ENCODE peak calls at places on chromosomes 16 and 17, in five cellular contexts. One of them, this sample, is unnamed. For H3K9me3, the result is how much of the 10 kb centered on the place peaks cover.

GRCh38 chr16:25060920-25061319 is 45.8 kb upstream of the ARHGAP17 start:
- DNase-seq in astrocyte: no peak
- DNase-seq in endothelial cell of umbilical vein: no peak
- DNase-seq in body of pancreas: no peak
- DNase-seq in OCI-LY7: peak
- DNase-seq in this sample: no peak

GRCh38 chr16:84503751-84504395 is 586 bp downstream of the MEAK7 start:
- DNase-seq in OCI-LY7: no peak
- DNase-seq in astrocyte: peak
- DNase-seq in endothelial cell of umbilical vein: peak
- DNase-seq in body of pancreas: peak
- DNase-seq in this sample: peak

GRCh38 chr16:27123795-27124194 is 57.1 kb downstream of the C16orf82 start:
- DNase-seq in OCI-LY7: no peak
- DNase-seq in astrocyte: no peak
- DNase-seq in endothelial cell of umbilical vein: no peak
- DNase-seq in body of pancreas: no peak
- DNase-seq in this sample: peak

GRCh38 chr17:30550512-30551273 is 73.5 kb downstream of the GOSR1 start:
- DNase-seq in endothelial cell of umbilical vein: no peak
- DNase-seq in OCI-LY7: peak
- DNase-seq in astrocyte: peak
- DNase-seq in body of pancreas: no peak
- DNase-seq in this sample: peak

GRCh38 chr16:19236561-19236960 is 49.0 kb upstream of the CLEC19A start:
- DNase-seq in body of pancreas: no peak
- DNase-seq in OCI-LY7: no peak
- DNase-seq in astrocyte: no peak
- DNase-seq in endothelial cell of umbilical vein: no peak
- DNase-seq in this sample: no peak

GRCh38 chr17:72123964-72124791 is 3.4 kb downstream of the SOX9 start:
- DNase-seq in body of pancreas: peak
- DNase-seq in endothelial cell of umbilical vein: no peak
- DNase-seq in OCI-LY7: no peak
- DNase-seq in astrocyte: no peak
- DNase-seq in this sample: no peak

GRCh38 chr17:29930399-29931010 is 477 bp upstream of the SSH2 start:
- DNase-seq in body of pancreas: no peak
- DNase-seq in endothelial cell of umbilical vein: peak
- DNase-seq in OCI-LY7: no peak
- DNase-seq in astrocyte: peak
- DNase-seq in this sample: no peak

GRCh38 chr17:5628262-5628661 is 44.0 kb upstream of the NLRP1 start:
- DNase-seq in body of pancreas: no peak
- DNase-seq in endothelial cell of umbilical vein: no peak
- DNase-seq in astrocyte: no peak
- DNase-seq in OCI-LY7: no peak
- DNase-seq in this sample: no peak

GRCh38 chr16:19102187-19102872 is 11.4 kb upstream of the ITPRIPL2 start:
- DNase-seq in body of pancreas: no peak
- DNase-seq in endothelial cell of umbilical vein: no peak
- DNase-seq in OCI-LY7: no peak
- DNase-seq in astrocyte: no peak
- DNase-seq in this sample: peak

GRCh38 chr17:34474706-34475105 is 104.7 kb upstream of the TMEM132E start:
- DNase-seq in OCI-LY7: no peak
- DNase-seq in endothelial cell of umbilical vein: no peak
- DNase-seq in body of pancreas: no peak
- DNase-seq in astrocyte: no peak
- DNase-seq in this sample: no peak
- H3K4me3 ChIP-seq in OCI-LY7: no peak
- H3K4me3 ChIP-seq in endothelial cell of umbilical vein: no peak
- H3K4me3 ChIP-seq in body of pancreas: no peak
- H3K4me3 ChIP-seq in astrocyte: no peak
- H3K4me3 ChIP-seq in this sample: no peak

GRCh38 chr16:31893824-31894223 is 20.2 kb downstream of the ZNF267 start:
- DNase-seq in astrocyte: no peak
- DNase-seq in body of pancreas: no peak
- DNase-seq in OCI-LY7: no peak
- DNase-seq in endothelial cell of umbilical vein: no peak
- DNase-seq in this sample: no peak
- H3K9me3 ChIP-seq in astrocyte: under half
- H3K9me3 ChIP-seq in body of pancreas: under half
- H3K9me3 ChIP-seq in OCI-LY7: half or more
- H3K9me3 ChIP-seq in endothelial cell of umbilical vein: under half
- H3K9me3 ChIP-seq in this sample: half or more

DNA sequence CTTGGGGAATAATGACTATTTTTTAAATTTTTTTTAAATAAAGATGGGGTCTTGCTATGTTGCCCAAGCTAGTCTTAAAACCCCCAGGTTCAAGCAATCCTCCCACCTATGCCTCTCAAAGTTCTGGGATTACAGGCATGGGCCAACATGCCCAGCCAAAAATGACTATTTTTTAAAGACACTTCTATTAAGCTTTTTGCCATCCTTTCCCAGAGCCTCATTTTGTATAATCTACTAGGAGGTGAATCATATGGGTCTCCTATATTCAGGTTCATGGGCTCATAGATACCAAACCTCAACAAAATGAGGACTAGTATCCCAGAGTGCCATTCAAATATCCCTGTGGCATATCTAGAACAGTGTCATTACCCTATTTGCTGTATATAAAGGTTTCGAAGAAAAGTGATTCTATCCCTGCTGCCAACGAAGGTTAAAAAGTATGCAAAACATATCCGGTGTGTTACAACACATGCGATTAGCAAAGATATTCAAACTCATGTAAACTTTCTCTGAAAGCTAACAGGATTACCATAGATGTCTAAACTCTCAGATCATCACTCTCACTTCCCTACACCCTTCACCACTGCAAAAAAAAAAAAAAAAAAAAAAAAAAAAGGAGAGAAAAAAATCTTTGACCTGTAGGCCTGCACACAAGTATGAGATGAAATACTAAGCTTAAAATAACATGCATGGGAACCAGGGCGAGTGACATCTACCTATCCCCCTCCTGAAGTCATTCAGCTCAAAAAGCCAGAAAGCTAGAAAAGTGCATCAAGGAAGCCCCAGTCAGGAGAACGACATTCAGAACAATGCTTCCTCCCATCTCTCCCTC is 23.5 kb downstream of the XPO6 start:
- DNase-seq in astrocyte: no peak
- DNase-seq in endothelial cell of umbilical vein: no peak
- DNase-seq in body of pancreas: no peak
- DNase-seq in OCI-LY7: peak
- DNase-seq in this sample: no peak
- H3K4me3 ChIP-seq in astrocyte: no peak
- H3K4me3 ChIP-seq in endothelial cell of umbilical vein: no peak
- H3K4me3 ChIP-seq in body of pancreas: no peak
- H3K4me3 ChIP-seq in OCI-LY7: peak
- H3K4me3 ChIP-seq in this sample: no peak

GRCh38 chr16:15948532-15949209 is 745 bp upstream of the ABCC1 start:
- DNase-seq in endothelial cell of umbilical vein: no peak
- DNase-seq in astrocyte: no peak
- DNase-seq in OCI-LY7: peak
- DNase-seq in body of pancreas: peak
- DNase-seq in this sample: no peak
- H3K9me3 ChIP-seq in endothelial cell of umbilical vein: under half
- H3K9me3 ChIP-seq in astrocyte: under half
- H3K9me3 ChIP-seq in OCI-LY7: under half
- H3K9me3 ChIP-seq in body of pancreas: under half
- H3K9me3 ChIP-seq in this sample: under half

GRCh38 chr16:56329887-56330286 is 95.5 kb downstream of the AMFR start:
- DNase-seq in OCI-LY7: no peak
- DNase-seq in body of pancreas: no peak
- DNase-seq in endothelial cell of umbilical vein: no peak
- DNase-seq in astrocyte: no peak
- DNase-seq in this sample: no peak

GRCh38 chr16:56330476-56330875 is 94.9 kb downstream of the AMFR start:
- DNase-seq in OCI-LY7: no peak
- DNase-seq in astrocyte: no peak
- DNase-seq in endothelial cell of umbilical vein: no peak
- DNase-seq in body of pancreas: no peak
- DNase-seq in this sample: no peak

GRCh38 chr16:56331915-56332314 is 93.4 kb downstream of the AMFR start:
- DNase-seq in endothelial cell of umbilical vein: no peak
- DNase-seq in OCI-LY7: no peak
- DNase-seq in body of pancreas: no peak
- DNase-seq in astrocyte: no peak
- DNase-seq in this sample: no peak

GRCh38 chr16:56332464-56333079 is 92.8 kb downstream of the AMFR start:
- DNase-seq in OCI-LY7: no peak
- DNase-seq in astrocyte: peak
- DNase-seq in endothelial cell of umbilical vein: peak
- DNase-seq in body of pancreas: peak
- DNase-seq in this sample: peak

GRCh38 chr16:56331399-56331798 is 93.9 kb downstream of the AMFR start:
- DNase-seq in OCI-LY7: no peak
- DNase-seq in endothelial cell of umbilical vein: no peak
- DNase-seq in body of pancreas: no peak
- DNase-seq in astrocyte: no peak
- DNase-seq in this sample: no peak
- H3K4me3 ChIP-seq in OCI-LY7: no peak
- H3K4me3 ChIP-seq in endothelial cell of umbilical vein: no peak
- H3K4me3 ChIP-seq in body of pancreas: no peak
- H3K4me3 ChIP-seq in astrocyte: no peak
- H3K4me3 ChIP-seq in this sample: no peak

DNA sequence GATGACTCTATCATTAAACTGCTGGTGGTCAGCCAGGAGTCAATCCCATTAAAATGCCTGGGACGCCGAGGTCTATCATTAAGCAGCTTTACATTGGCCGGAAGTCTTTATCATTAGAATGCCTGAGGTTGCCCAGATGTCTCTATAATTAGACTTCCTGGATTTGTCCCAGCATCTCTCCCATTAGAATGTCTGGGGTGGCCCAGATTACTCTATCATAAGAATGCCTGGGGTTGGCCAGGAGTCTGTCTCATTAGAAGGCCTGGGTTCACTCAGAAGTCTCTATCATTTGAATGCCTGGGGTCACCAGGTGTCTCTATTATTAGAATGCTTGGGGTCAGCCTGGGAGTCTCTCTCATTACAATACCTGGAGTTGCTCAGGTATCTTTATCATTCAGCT is 2227.2 kb downstream of the TP53TG3F start:
- DNase-seq in astrocyte: no peak
- DNase-seq in OCI-LY7: no peak
- DNase-seq in endothelial cell of umbilical vein: no peak
- DNase-seq in body of pancreas: no peak
- DNase-seq in this sample: no peak
- H3K9me3 ChIP-seq in astrocyte: under half
- H3K9me3 ChIP-seq in OCI-LY7: under half
- H3K9me3 ChIP-seq in endothelial cell of umbilical vein: under half
- H3K9me3 ChIP-seq in body of pancreas: under half
- H3K9me3 ChIP-seq in this sample: under half

DNA sequence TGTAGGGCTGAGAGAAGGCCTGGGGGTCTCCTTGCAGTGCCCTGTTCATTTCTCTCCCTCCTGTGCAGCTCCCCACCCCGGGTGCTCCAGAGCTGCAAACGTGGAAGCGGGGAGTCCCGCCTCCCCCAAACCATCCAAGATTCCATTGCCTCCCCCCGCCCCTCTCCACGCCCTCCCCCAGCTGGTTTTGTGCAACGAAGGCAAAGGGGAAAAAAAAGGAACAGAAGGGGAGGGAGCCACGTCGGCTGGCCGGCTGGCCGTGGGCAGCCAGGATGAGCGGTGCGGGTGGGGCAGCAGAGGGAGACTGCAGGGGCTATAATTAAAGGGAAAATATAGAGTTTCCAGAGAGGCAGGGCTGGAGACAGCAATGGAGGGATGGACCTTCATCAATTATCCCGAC is 1.7 kb upstream of the COL1A1 start:
- DNase-seq in OCI-LY7: no peak
- DNase-seq in astrocyte: peak
- DNase-seq in body of pancreas: no peak
- DNase-seq in endothelial cell of umbilical vein: no peak
- DNase-seq in this sample: no peak
- H3K4me3 ChIP-seq in OCI-LY7: no peak
- H3K4me3 ChIP-seq in astrocyte: no peak
- H3K4me3 ChIP-seq in body of pancreas: no peak
- H3K4me3 ChIP-seq in endothelial cell of umbilical vein: no peak
- H3K4me3 ChIP-seq in this sample: no peak

GRCh38 chr17:27049104-27049784 is 244.7 kb upstream of the WSB1 start:
- DNase-seq in body of pancreas: no peak
- DNase-seq in OCI-LY7: no peak
- DNase-seq in astrocyte: no peak
- DNase-seq in endothelial cell of umbilical vein: no peak
- DNase-seq in this sample: peak
- H3K9me3 ChIP-seq in body of pancreas: under half
- H3K9me3 ChIP-seq in OCI-LY7: under half
- H3K9me3 ChIP-seq in astrocyte: under half
- H3K9me3 ChIP-seq in endothelial cell of umbilical vein: under half
- H3K9me3 ChIP-seq in this sample: under half

GRCh38 chr17:17506181-17506741 is 10.1 kb upstream of the RASD1 start:
- DNase-seq in astrocyte: no peak
- DNase-seq in OCI-LY7: no peak
- DNase-seq in endothelial cell of umbilical vein: no peak
- DNase-seq in body of pancreas: no peak
- DNase-seq in this sample: no peak

GRCh38 chr17:17505151-17505550 is 9.0 kb upstream of the RASD1 start:
- DNase-seq in OCI-LY7: no peak
- DNase-seq in endothelial cell of umbilical vein: no peak
- DNase-seq in body of pancreas: no peak
- DNase-seq in astrocyte: no peak
- DNase-seq in this sample: no peak

GRCh38 chr17:17506893-17507464 is 10.8 kb upstream of the RASD1 start:
- DNase-seq in OCI-LY7: no peak
- DNase-seq in astrocyte: no peak
- DNase-seq in body of pancreas: no peak
- DNase-seq in endothelial cell of umbilical vein: no peak
- DNase-seq in this sample: no peak

GRCh38 chr17:17504341-17505140 is 8.3 kb upstream of the RASD1 start:
- DNase-seq in endothelial cell of umbilical vein: no peak
- DNase-seq in body of pancreas: no peak
- DNase-seq in OCI-LY7: no peak
- DNase-seq in astrocyte: no peak
- DNase-seq in this sample: no peak

GRCh38 chr17:17505610-17506171 is 9.5 kb upstream of the RASD1 start:
- DNase-seq in astrocyte: no peak
- DNase-seq in endothelial cell of umbilical vein: no peak
- DNase-seq in OCI-LY7: no peak
- DNase-seq in body of pancreas: no peak
- DNase-seq in this sample: no peak
- H3K4me3 ChIP-seq in astrocyte: no peak
- H3K4me3 ChIP-seq in endothelial cell of umbilical vein: no peak
- H3K4me3 ChIP-seq in OCI-LY7: no peak
- H3K4me3 ChIP-seq in body of pancreas: no peak
- H3K4me3 ChIP-seq in this sample: no peak